ENCODE peak calls at places on chromosomes 5 and 9, in eight cellular contexts. V is NCI-H524 treated with DMSO at 0.1 percent for 48 hours, E is ACHN, F is RCC 7860, H is SJSA1, J is neural crest cell, N is HEK293T, M is iris pigment epithelial cell. A is an unnamed sample.

GRCh38 chr9:14218253-14218652 is 95.7 kb downstream of the NFIB start:
- DNase-seq in J (no peak), M (no peak), V (no peak), N (no peak), E (no peak), H (no peak), F (no peak), A (no peak)

GRCh38 chr5:8508196-8508595 is 639.2 kb downstream of the MTRR start:
- DNase-seq in E (no peak), H (no peak), V (no peak), M (peak; percentile 1), J (no peak), F (no peak), N (no peak), A (no peak)

GRCh38 chr5:80239680-80240367 is 16.0 kb downstream of the SERINC5 start:
- DNase-seq in M (peak; percentile 68), E (no peak), H (no peak), J (no peak), V (no peak), N (no peak), F (no peak), A (no peak)

GRCh38 chr9:125763373-125763772 is 16.2 kb downstream of the PBX3 start:
- DNase-seq in J (no peak), H (no peak), F (no peak), V (peak; percentile 98), N (peak; percentile 66), M (peak; percentile 82), E (no peak), A (peak; percentile 67)

GRCh38 chr5:133041157-133041784 is 10.5 kb upstream of the HSPA4 start:
- DNase-seq in J (no peak), V (no peak), E (no peak), H (no peak), M (no peak), N (no peak), F (no peak), A (no peak)

GRCh38 chr5:21931076-21931475 is 922.1 kb downstream of the CDH12 start:
- DNase-seq in V (peak; percentile 98), J (no peak), N (no peak), F (no peak), H (no peak), M (no peak), E (no peak), A (no peak)

GRCh38 chr5:42756630-42757601 is at the start of gene CCDC152:
- DNase-seq in N (no peak), M (peak; percentile 36), V (no peak), E (no peak), H (no peak), F (peak; percentile 73), J (no peak), A (no peak)

GRCh38 chr5:115949096-115949495 is 13.2 kb upstream of the LVRN start:
- DNase-seq in V (no peak), F (no peak), H (peak; percentile 24), M (peak; percentile 85), J (no peak), N (no peak), E (no peak), A (no peak)

GRCh38 chr9:123262338-123262737 is 6.0 kb downstream of the STRBP start:
- DNase-seq in N (no peak), E (no peak), H (no peak), F (no peak), J (no peak), M (no peak), V (no peak), A (no peak)

GRCh38 chr5:59119480-59119879 is 536.6 kb downstream of the RAB3C start:
- DNase-seq in H (no peak), V (no peak), M (no peak), F (no peak), J (no peak), N (no peak), E (no peak), A (no peak)

A was measured in RWPE2.